ENCODE peak calls at places on chromosomes 12 and 14, in six cellular contexts. O, E, R, G, X and T are unnamed samples.

GRCh38 chr14:52076334-52076733 is 7.5 kb upstream of the NID2 start:
- DNase-seq in O (no peak), E (peak; percentile 77), R (peak; percentile 39), G (no peak), X (peak; percentile 60), T (no peak)

GRCh38 chr12:82555699-82556098 is 131.0 kb upstream of the TMTC2 start:
- DNase-seq in O (no peak), E (no peak), R (no peak), G (no peak), X (no peak), T (no peak)

GRCh38 chr14:104643306-104643705 is 38.7 kb upstream of the TMEM179 start:
- DNase-seq in O (no peak), E (no peak), R (peak; percentile 3), G (no peak), X (no peak), T (no peak)

GRCh38 chr14:38866461-38866860 is 236.6 kb downstream of the SEC23A start:
- DNase-seq in O (no peak), E (no peak), R (no peak), G (no peak), X (no peak), T (no peak)

GRCh38 chr14:102027951-102028350 is 58.9 kb downstream of the HSP90AA1 start:
- DNase-seq in O (no peak), E (no peak), R (no peak), G (no peak), X (no peak), T (no peak)

GRCh38 chr12:121124402-121125109 is 8.1 kb upstream of the P2RX7 start:
- DNase-seq in O (no peak), E (peak; percentile 96), R (peak; percentile 80), G (no peak), X (no peak), T (no peak)

GRCh38 chr14:57057803-57058202 is 210.9 kb downstream of the EXOC5 start:
- DNase-seq in O (no peak), E (no peak), R (no peak), G (peak; percentile 75), X (no peak), T (no peak)

GRCh38 chr12:12158858-12159257 is 88.1 kb downstream of the BCL2L14 start:
- DNase-seq in O (no peak), E (no peak), R (no peak), G (no peak), X (no peak), T (no peak)

GRCh38 chr14:62251237-62251636 is 489.0 kb downstream of the SNAPC1 start:
- DNase-seq in O (no peak), E (no peak), R (no peak), G (no peak), X (no peak), T (no peak)

GRCh38 chr14:105069887-105070759 is 4.9 kb upstream of the GPR132 start:
- DNase-seq in O (no peak), E (peak; percentile 43), R (peak; percentile 55), G (no peak), X (peak; percentile 54), T (no peak)

GRCh38 chr14:35991356-35991755 is 165.2 kb downstream of the BRMS1L start:
- DNase-seq in O (no peak), E (no peak), R (no peak), G (no peak), X (no peak), T (no peak)

GRCh38 chr12:59484575-59484974 is 111.3 kb upstream of the SLC16A7 start:
- DNase-seq in O (no peak), E (no peak), R (no peak), G (no peak), X (no peak), T (no peak)

GRCh38 chr12:51593539-51593938 is 2.5 kb downstream of the SCN8A start:
- DNase-seq in O (no peak), E (peak; percentile 49), R (peak; percentile 59), G (no peak), X (peak; percentile 26), T (no peak)

GRCh38 chr12:113474635-113475436 is 3.2 kb upstream of the LHX5 start:
- DNase-seq in O (no peak), E (no peak), R (no peak), G (no peak), X (no peak), T (no peak)

GRCh38 chr14:91252901-91253794 is 8.6 kb upstream of the GPR68 start:
- DNase-seq in O (no peak), E (peak; percentile 29), R (peak; percentile 78), G (peak; percentile 83), X (peak; percentile 50), T (no peak)

GRCh38 chr12:109573029-109573913 is at the start of the genes MMAB and MVK:
- DNase-seq in O (peak; percentile 97), E (peak; percentile 99), R (peak; percentile 99), G (peak; percentile 98), X (peak; percentile 99), T (peak; percentile 98)

GRCh38 chr12:121613424-121613823 is 12.9 kb upstream of the ORAI1 start:
- DNase-seq in O (no peak), E (no peak), R (no peak), G (no peak), X (no peak), T (no peak)

GRCh38 chr14:104350463-104351185 is 212.2 kb downstream of the KIF26A start:
- DNase-seq in O (no peak), E (no peak), R (no peak), G (no peak), X (no peak), T (no peak)

GRCh38 chr12:12723147-12723680 is 6.0 kb downstream of the CDKN1B start:
- DNase-seq in O (no peak), E (peak; percentile 28), R (no peak), G (no peak), X (no peak), T (no peak)

GRCh38 chr12:127487031-127487430 is 779.9 kb upstream of the TMEM132C start:
- DNase-seq in O (no peak), E (peak; percentile 15), R (no peak), G (no peak), X (no peak), T (no peak)

GRCh38 chr12:66168410-66168809 is 1.4 kb downstream of the TMBIM4 start:
- DNase-seq in O (no peak), E (no peak), R (no peak), G (no peak), X (no peak), T (no peak)

GRCh38 chr14:72480465-72481243 is 413.2 kb downstream of the DPF3 start:
- DNase-seq in O (no peak), E (no peak), R (no peak), G (no peak), X (no peak), T (no peak)

GRCh38 chr12:57309420-57309819 is 58.4 kb upstream of the STAC3 start:
- DNase-seq in O (no peak), E (peak; percentile 58), R (peak; percentile 16), G (no peak), X (no peak), T (no peak)

GRCh38 chr14:99724939-99725773 is 41.1 kb downstream of the CYP46A1 start:
- DNase-seq in O (no peak), E (no peak), R (no peak), G (peak; percentile 11), X (no peak), T (peak; percentile 60)

GRCh38 chr12:13534645-13535398 is 338.3 kb downstream of the EMP1 start:
- DNase-seq in O (no peak), E (peak; percentile 57), R (peak; percentile 48), G (peak; percentile 79), X (peak; percentile 64), T (peak; percentile 81)

GRCh38 chr14:50109342-50109741 is 7.0 kb downstream of the VCPKMT start:
- DNase-seq in O (no peak), E (peak; percentile 8), R (no peak), G (no peak), X (no peak), T (no peak)

GRCh38 chr12:104495786-104496185 is 39.0 kb downstream of the CHST11 start:
- DNase-seq in O (no peak), E (no peak), R (no peak), G (no peak), X (no peak), T (no peak)

GRCh38 chr12:45789025-45789424 is 59.5 kb downstream of the ARID2 start:
- DNase-seq in O (peak; percentile 8), E (peak; percentile 23), R (no peak), G (peak; percentile 47), X (no peak), T (no peak)

GRCh38 chr14:70188292-70188607 is 501 bp downstream of the SLC8A3 start:
- DNase-seq in O (no peak), E (peak; percentile 24), R (peak; percentile 22), G (peak; percentile 68), X (no peak), T (no peak)

GRCh38 chr12:78402366-78403134 is 462.0 kb upstream of the SYT1 start:
- DNase-seq in O (no peak), E (no peak), R (no peak), G (no peak), X (no peak), T (no peak)